ENCODE peak calls at places on chromosome 19, in eight cellular contexts. One of them, this sample, is unnamed.

GRCh38 chr19:7494416-7495098 is 5.7 kb upstream of the PEX11G start:
- DNase-seq in heart right ventricle: peak; percentile 38
- DNase-seq in osteocyte: no peak
- DNase-seq in GM10248: peak; percentile 7
- DNase-seq in left lung: no peak
- DNase-seq in RWPE1: no peak
- DNase-seq in DND-41: no peak
- DNase-seq in psoas muscle: peak; percentile 74
- DNase-seq in this sample: no peak

GRCh38 chr19:46717716-46718143 is 816 bp upstream of the PRKD2 start:
- DNase-seq in left lung: no peak
- DNase-seq in DND-41: no peak
- DNase-seq in heart right ventricle: no peak
- DNase-seq in RWPE1: no peak
- DNase-seq in psoas muscle: no peak
- DNase-seq in osteocyte: no peak
- DNase-seq in GM10248: no peak
- DNase-seq in this sample: peak; percentile 45

GRCh38 chr19:30556230-30556711 is 184.1 kb downstream of the ZNF536 start:
- DNase-seq in osteocyte: no peak
- DNase-seq in GM10248: no peak
- DNase-seq in DND-41: no peak
- DNase-seq in RWPE1: no peak
- DNase-seq in left lung: no peak
- DNase-seq in psoas muscle: no peak
- DNase-seq in heart right ventricle: no peak
- DNase-seq in this sample: no peak

GRCh38 chr19:10518444-10519361 is 1.5 kb upstream of the S1PR5 start:
- DNase-seq in RWPE1: no peak
- DNase-seq in left lung: no peak
- DNase-seq in GM10248: no peak
- DNase-seq in psoas muscle: no peak
- DNase-seq in osteocyte: no peak
- DNase-seq in heart right ventricle: peak; percentile 11
- DNase-seq in DND-41: no peak
- DNase-seq in this sample: peak; percentile 37

GRCh38 chr19:9046694-9047093 is 36.5 kb upstream of the MUC16 start:
- DNase-seq in GM10248: no peak
- DNase-seq in heart right ventricle: no peak
- DNase-seq in DND-41: no peak
- DNase-seq in RWPE1: no peak
- DNase-seq in left lung: no peak
- DNase-seq in osteocyte: no peak
- DNase-seq in psoas muscle: no peak
- DNase-seq in this sample: no peak

GRCh38 chr19:33400856-33401682 is 27.6 kb downstream of the CEBPG start:
- DNase-seq in DND-41: no peak
- DNase-seq in osteocyte: no peak
- DNase-seq in psoas muscle: peak; percentile 45
- DNase-seq in heart right ventricle: no peak
- DNase-seq in left lung: peak; percentile 76
- DNase-seq in RWPE1: no peak
- DNase-seq in GM10248: no peak
- DNase-seq in this sample: no peak

GRCh38 chr19:46271488-46272197 is 25.2 kb upstream of the HIF3A start:
- DNase-seq in DND-41: no peak
- DNase-seq in left lung: no peak
- DNase-seq in GM10248: no peak
- DNase-seq in RWPE1: peak; percentile 44
- DNase-seq in heart right ventricle: no peak
- DNase-seq in psoas muscle: no peak
- DNase-seq in osteocyte: no peak
- DNase-seq in this sample: peak; percentile 37

GRCh38 chr19:47447470-47448359 is 24.0 kb downstream of the SLC8A2 start:
- DNase-seq in GM10248: peak; percentile 59
- DNase-seq in osteocyte: no peak
- DNase-seq in heart right ventricle: no peak
- DNase-seq in RWPE1: peak; percentile 88
- DNase-seq in left lung: no peak
- DNase-seq in psoas muscle: peak; percentile 76
- DNase-seq in DND-41: peak; percentile 43
- DNase-seq in this sample: peak; percentile 81

GRCh38 chr19:45283443-45284033 is 32.5 kb downstream of the MARK4 start:
- DNase-seq in osteocyte: no peak
- DNase-seq in DND-41: no peak
- DNase-seq in RWPE1: no peak
- DNase-seq in left lung: no peak
- DNase-seq in GM10248: peak; percentile 52
- DNase-seq in heart right ventricle: no peak
- DNase-seq in psoas muscle: no peak
- DNase-seq in this sample: no peak

GRCh38 chr19:28514166-28514565 is 698.8 kb downstream of the UQCRFS1 start:
- DNase-seq in psoas muscle: no peak
- DNase-seq in GM10248: no peak
- DNase-seq in left lung: no peak
- DNase-seq in DND-41: no peak
- DNase-seq in RWPE1: no peak
- DNase-seq in heart right ventricle: no peak
- DNase-seq in osteocyte: peak; percentile 44
- DNase-seq in this sample: no peak

GRCh38 chr19:47049307-47049700 is 880 bp upstream of the TMEM160 start:
- DNase-seq in osteocyte: no peak
- DNase-seq in heart right ventricle: no peak
- DNase-seq in psoas muscle: no peak
- DNase-seq in GM10248: no peak
- DNase-seq in left lung: no peak
- DNase-seq in DND-41: no peak
- DNase-seq in RWPE1: no peak
- DNase-seq in this sample: no peak

GRCh38 chr19:43723588-43723987 is 7.7 kb downstream of the IRGC start:
- DNase-seq in osteocyte: no peak
- DNase-seq in heart right ventricle: no peak
- DNase-seq in RWPE1: no peak
- DNase-seq in left lung: no peak
- DNase-seq in DND-41: no peak
- DNase-seq in GM10248: no peak
- DNase-seq in psoas muscle: no peak
- DNase-seq in this sample: no peak

GRCh38 chr19:16579381-16579780 is 7.2 kb upstream of the SLC35E1 start:
- DNase-seq in GM10248: no peak
- DNase-seq in psoas muscle: no peak
- DNase-seq in RWPE1: no peak
- DNase-seq in heart right ventricle: no peak
- DNase-seq in osteocyte: no peak
- DNase-seq in DND-41: no peak
- DNase-seq in left lung: no peak
- DNase-seq in this sample: no peak

GRCh38 chr19:56111601-56112312 is 9.3 kb downstream of the ZNF787 start:
- DNase-seq in heart right ventricle: peak; percentile 48
- DNase-seq in DND-41: no peak
- DNase-seq in psoas muscle: peak; percentile 67
- DNase-seq in GM10248: peak; percentile 60
- DNase-seq in RWPE1: peak; percentile 17
- DNase-seq in left lung: peak; percentile 91
- DNase-seq in osteocyte: no peak
- DNase-seq in this sample: peak; percentile 80

DNA sequence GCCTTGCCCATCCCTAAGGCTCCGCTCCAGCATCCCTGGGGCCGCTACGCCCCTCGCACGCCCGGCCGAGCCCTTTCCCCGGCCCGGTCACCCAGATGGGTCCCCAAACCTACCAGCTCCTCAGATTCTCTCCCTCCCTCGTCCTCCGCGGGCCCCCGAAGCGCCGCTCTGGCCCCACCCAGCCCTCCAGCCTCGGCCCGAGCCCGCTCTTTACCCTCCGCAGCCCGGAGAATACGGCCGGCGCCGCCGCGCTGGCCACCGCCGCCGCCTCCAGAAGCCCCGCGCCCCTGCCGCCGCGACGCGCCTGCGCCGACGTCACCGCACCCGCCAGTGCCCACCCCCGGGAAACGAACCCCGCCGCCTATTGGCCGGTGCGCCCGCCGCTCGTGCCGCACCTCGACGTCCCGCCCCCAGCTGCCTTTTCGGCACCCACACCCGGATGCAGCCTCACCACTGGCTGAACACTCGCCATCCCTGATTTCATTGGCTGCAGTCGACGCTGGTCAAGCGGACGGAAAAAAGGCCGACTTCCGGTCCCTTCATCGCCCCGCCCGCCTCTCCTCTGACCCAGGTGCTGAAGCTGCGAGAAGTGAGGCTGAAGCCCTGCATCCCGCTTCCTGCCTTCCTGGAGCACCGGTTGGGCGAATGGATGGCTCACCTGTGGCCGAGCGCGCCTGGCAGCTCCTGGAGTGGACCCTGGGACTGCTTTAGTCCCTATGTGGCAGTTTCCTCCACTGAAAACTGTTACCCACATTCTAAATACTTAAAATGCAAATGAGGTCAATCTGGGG is at the start of gene DAPK3:
- DNase-seq in osteocyte: peak; percentile 99
- DNase-seq in heart right ventricle: peak; percentile 98
- DNase-seq in RWPE1: peak; percentile 92
- DNase-seq in GM10248: peak; percentile 97
- DNase-seq in DND-41: peak; percentile 94
- DNase-seq in left lung: peak; percentile 98
- DNase-seq in psoas muscle: peak; percentile 99
- DNase-seq in this sample: peak; percentile 96
- TF ChIP-seq CTCF in osteocyte: no peak
- TF ChIP-seq CTCF in heart right ventricle: peak; percentile 17
- TF ChIP-seq CTCF in RWPE1: no peak
- TF ChIP-seq CTCF in GM10248: no peak
- TF ChIP-seq CTCF in DND-41: no peak
- TF ChIP-seq CTCF in left lung: no peak
- TF ChIP-seq CTCF in psoas muscle: peak; percentile 6
- TF ChIP-seq CTCF in this sample: no peak

DNA sequence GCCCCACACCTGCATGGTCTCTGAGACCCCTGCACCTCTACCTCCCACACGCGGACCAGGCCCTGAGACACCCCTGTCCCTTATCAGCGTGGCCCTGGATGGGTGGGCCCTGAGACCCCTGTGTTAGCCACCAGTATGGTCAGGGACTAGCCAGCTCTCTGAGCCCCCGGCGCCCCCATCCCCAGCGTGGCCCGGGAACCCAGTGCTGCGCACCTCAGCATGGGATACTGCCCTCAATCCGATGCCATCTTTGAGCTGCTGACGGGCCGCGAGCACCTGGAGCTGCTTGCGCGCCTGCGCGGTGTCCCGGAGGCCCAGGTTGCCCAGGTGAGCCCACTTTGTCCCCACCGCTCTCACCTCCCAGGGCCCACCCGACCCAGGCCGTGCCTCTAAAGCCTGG is 5.0 kb upstream of the ARHGAP45 start:
- DNase-seq in RWPE1: no peak
- DNase-seq in heart right ventricle: no peak
- DNase-seq in GM10248: no peak
- DNase-seq in DND-41: no peak
- DNase-seq in psoas muscle: no peak
- DNase-seq in osteocyte: no peak
- DNase-seq in left lung: peak; percentile 71
- DNase-seq in this sample: no peak
- TF ChIP-seq CTCF in RWPE1: no peak
- TF ChIP-seq CTCF in heart right ventricle: no peak
- TF ChIP-seq CTCF in GM10248: no peak
- TF ChIP-seq CTCF in DND-41: no peak
- TF ChIP-seq CTCF in psoas muscle: no peak
- TF ChIP-seq CTCF in osteocyte: no peak
- TF ChIP-seq CTCF in left lung: no peak
- TF ChIP-seq CTCF in this sample: no peak

DNA sequence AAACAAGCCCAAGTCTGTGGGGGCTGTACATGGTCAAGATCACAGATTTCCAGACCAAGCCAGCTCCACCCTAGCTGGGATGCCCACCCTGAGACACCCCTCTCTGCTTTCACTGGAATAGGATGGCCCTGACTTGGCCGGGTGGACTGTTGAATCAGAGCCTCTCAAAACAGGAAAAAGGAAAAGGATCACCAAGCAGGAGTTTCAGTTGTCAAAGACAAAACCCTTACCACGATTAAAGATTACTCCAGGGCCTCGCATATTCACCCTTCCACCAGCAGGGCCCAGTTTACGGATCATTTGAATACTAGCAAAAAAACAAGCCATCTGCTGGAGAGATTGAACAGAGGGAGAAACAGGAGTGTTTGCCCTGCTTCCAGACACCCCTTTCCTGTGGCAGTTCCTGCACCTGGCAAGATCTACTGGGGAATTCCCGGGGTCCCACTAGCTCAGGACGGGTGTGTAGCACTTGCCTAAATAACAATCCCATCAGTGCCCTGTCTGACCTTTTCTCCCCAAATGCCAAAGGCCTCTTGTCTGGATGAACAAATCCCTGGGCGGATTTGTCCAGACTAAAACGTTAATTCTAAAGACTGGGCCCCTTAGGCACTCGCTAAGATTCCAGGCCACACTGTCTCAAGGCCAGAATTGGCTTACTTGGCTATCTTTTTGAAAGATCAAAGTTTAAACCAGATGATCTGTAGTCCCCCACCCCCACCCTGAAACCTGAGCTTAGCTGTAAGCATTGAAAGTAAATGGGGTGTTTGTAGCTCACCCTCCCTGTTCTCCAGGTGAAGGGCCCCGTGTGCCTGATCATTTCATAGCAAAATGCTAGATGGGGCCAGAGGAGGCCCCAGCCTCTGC is 38.4 kb downstream of the ACTN4 start:
- DNase-seq in DND-41: no peak
- DNase-seq in left lung: no peak
- DNase-seq in RWPE1: no peak
- DNase-seq in osteocyte: no peak
- DNase-seq in heart right ventricle: no peak
- DNase-seq in psoas muscle: no peak
- DNase-seq in GM10248: no peak
- DNase-seq in this sample: peak; percentile 37
- TF ChIP-seq CTCF in DND-41: peak; percentile 30
- TF ChIP-seq CTCF in left lung: peak; percentile 35
- TF ChIP-seq CTCF in RWPE1: no peak
- TF ChIP-seq CTCF in osteocyte: peak; percentile 64
- TF ChIP-seq CTCF in heart right ventricle: peak; percentile 60
- TF ChIP-seq CTCF in psoas muscle: peak; percentile 51
- TF ChIP-seq CTCF in GM10248: no peak
- TF ChIP-seq CTCF in this sample: peak; percentile 48

DNA sequence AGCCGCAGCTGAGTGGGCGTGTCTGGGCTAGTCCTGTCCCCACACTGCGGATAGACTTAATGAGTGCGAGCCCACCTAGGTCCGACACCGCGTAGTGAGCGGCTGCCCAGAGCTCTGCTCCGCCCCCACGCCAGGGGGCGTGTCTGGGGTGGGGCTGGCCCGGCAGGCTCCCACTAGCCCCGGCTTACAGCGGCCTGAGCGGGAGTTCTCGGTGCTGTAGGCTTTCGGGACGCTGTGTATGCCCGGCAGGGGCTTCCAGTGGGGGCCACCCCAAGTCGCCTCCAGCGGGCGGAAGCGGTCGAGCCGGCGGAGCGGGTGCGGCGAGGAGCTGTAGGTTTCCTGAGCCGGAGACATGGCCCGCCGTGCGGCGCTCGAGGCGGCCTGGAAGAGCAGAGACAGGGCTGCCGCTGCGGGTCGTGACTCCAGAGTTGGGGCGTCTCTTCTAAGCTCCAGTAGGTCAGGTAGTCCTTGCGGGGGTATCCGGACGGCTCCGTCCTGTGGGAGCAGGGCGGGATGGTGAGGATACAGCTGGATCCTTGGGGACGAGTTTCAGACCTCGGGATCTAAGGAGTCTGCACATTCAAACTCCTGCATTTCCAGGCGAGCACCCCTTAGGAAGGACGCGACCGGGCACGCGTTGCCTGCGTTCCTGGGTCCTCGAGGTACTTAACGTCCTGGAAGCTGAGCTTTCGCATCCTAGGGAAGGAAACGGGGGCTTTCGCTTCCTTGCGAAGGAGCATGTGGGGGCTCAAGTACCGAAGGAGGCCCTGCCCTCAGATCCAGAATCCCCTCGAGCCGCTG is 1.2 kb downstream of the CGB7 start:
- DNase-seq in GM10248: peak; percentile 84
- DNase-seq in heart right ventricle: peak; percentile 43
- DNase-seq in RWPE1: peak; percentile 82
- DNase-seq in osteocyte: no peak
- DNase-seq in left lung: peak; percentile 92
- DNase-seq in psoas muscle: peak; percentile 77
- DNase-seq in DND-41: peak; percentile 20
- DNase-seq in this sample: peak; percentile 69
- TF ChIP-seq CTCF in GM10248: peak; percentile 9
- TF ChIP-seq CTCF in heart right ventricle: peak; percentile 63
- TF ChIP-seq CTCF in RWPE1: peak; percentile 24
- TF ChIP-seq CTCF in osteocyte: peak; percentile 56
- TF ChIP-seq CTCF in left lung: no peak
- TF ChIP-seq CTCF in psoas muscle: peak; percentile 46
- TF ChIP-seq CTCF in DND-41: no peak
- TF ChIP-seq CTCF in this sample: no peak